ENCODE peak calls at places on chromosome 9, in nine cellular contexts. One of them, this sample, is unnamed.
A peak's percentile ranks its signal among the peaks of the same experiment; 100 is the strongest.

GRCh38 chr9:122912964-122913673 is at the start of gene ZBTB6:
- DNase-seq in gastrocnemius medialis: peak; percentile 73
- DNase-seq in GM06990: peak; percentile 91
- DNase-seq in brain microvascular endothelial cell: peak; percentile 79
- DNase-seq in OCI-LY7: peak; percentile 95
- DNase-seq in lower lobe of right lung: peak; percentile 71
- DNase-seq in astrocyte of the spinal cord: peak; percentile 90
- DNase-seq in mesendoderm: peak; percentile 95
- DNase-seq in spleen: peak; percentile 91
- DNase-seq in this sample: peak; percentile 56

GRCh38 chr9:137019891-137020683 is 8.0 kb downstream of the ABCA2 start:
- DNase-seq in mesendoderm: no peak
- DNase-seq in brain microvascular endothelial cell: no peak
- DNase-seq in gastrocnemius medialis: no peak
- DNase-seq in OCI-LY7: no peak
- DNase-seq in GM06990: no peak
- DNase-seq in lower lobe of right lung: no peak
- DNase-seq in astrocyte of the spinal cord: no peak
- DNase-seq in spleen: no peak
- DNase-seq in this sample: no peak

GRCh38 chr9:95516221-95516735 is 493 bp downstream of the PTCH1 start:
- DNase-seq in brain microvascular endothelial cell: no peak
- DNase-seq in GM06990: no peak
- DNase-seq in OCI-LY7: no peak
- DNase-seq in mesendoderm: no peak
- DNase-seq in lower lobe of right lung: no peak
- DNase-seq in spleen: no peak
- DNase-seq in gastrocnemius medialis: no peak
- DNase-seq in astrocyte of the spinal cord: no peak
- DNase-seq in this sample: no peak

GRCh38 chr9:119667163-119667562 is 297.9 kb upstream of the BRINP1 start:
- DNase-seq in GM06990: no peak
- DNase-seq in lower lobe of right lung: no peak
- DNase-seq in astrocyte of the spinal cord: no peak
- DNase-seq in gastrocnemius medialis: no peak
- DNase-seq in mesendoderm: peak; percentile 29
- DNase-seq in OCI-LY7: peak; percentile 1
- DNase-seq in brain microvascular endothelial cell: no peak
- DNase-seq in spleen: no peak
- DNase-seq in this sample: no peak

GRCh38 chr9:96048116-96048953 is 172.8 kb downstream of the ERCC6L2 start:
- DNase-seq in brain microvascular endothelial cell: no peak
- DNase-seq in astrocyte of the spinal cord: no peak
- DNase-seq in GM06990: no peak
- DNase-seq in spleen: peak; percentile 50
- DNase-seq in gastrocnemius medialis: no peak
- DNase-seq in OCI-LY7: no peak
- DNase-seq in lower lobe of right lung: no peak
- DNase-seq in mesendoderm: no peak
- DNase-seq in this sample: peak; percentile 19

GRCh38 chr9:99451121-99451606 is 229.1 kb downstream of the SEC61B start:
- DNase-seq in GM06990: no peak
- DNase-seq in astrocyte of the spinal cord: no peak
- DNase-seq in gastrocnemius medialis: peak; percentile 22
- DNase-seq in mesendoderm: peak; percentile 85
- DNase-seq in brain microvascular endothelial cell: no peak
- DNase-seq in lower lobe of right lung: no peak
- DNase-seq in OCI-LY7: no peak
- DNase-seq in spleen: no peak
- DNase-seq in this sample: no peak

GRCh38 chr9:36056896-36057295 is 20.2 kb downstream of the RECK start:
- DNase-seq in astrocyte of the spinal cord: no peak
- DNase-seq in OCI-LY7: no peak
- DNase-seq in gastrocnemius medialis: no peak
- DNase-seq in mesendoderm: no peak
- DNase-seq in lower lobe of right lung: no peak
- DNase-seq in spleen: no peak
- DNase-seq in brain microvascular endothelial cell: no peak
- DNase-seq in GM06990: no peak
- DNase-seq in this sample: no peak

GRCh38 chr9:38690574-38690973 is 29.4 kb downstream of the FAM240B start:
- DNase-seq in GM06990: no peak
- DNase-seq in spleen: no peak
- DNase-seq in lower lobe of right lung: no peak
- DNase-seq in brain microvascular endothelial cell: no peak
- DNase-seq in gastrocnemius medialis: no peak
- DNase-seq in astrocyte of the spinal cord: no peak
- DNase-seq in OCI-LY7: no peak
- DNase-seq in mesendoderm: peak; percentile 53
- DNase-seq in this sample: no peak

GRCh38 chr9:2039294-2040180 is 24.4 kb downstream of the SMARCA2 start:
- DNase-seq in astrocyte of the spinal cord: no peak
- DNase-seq in lower lobe of right lung: no peak
- DNase-seq in brain microvascular endothelial cell: no peak
- DNase-seq in OCI-LY7: no peak
- DNase-seq in spleen: no peak
- DNase-seq in gastrocnemius medialis: no peak
- DNase-seq in GM06990: no peak
- DNase-seq in mesendoderm: no peak
- DNase-seq in this sample: peak; percentile 70

GRCh38 chr9:27194401-27195091 is 85.5 kb downstream of the TEK start:
- DNase-seq in OCI-LY7: no peak
- DNase-seq in gastrocnemius medialis: no peak
- DNase-seq in astrocyte of the spinal cord: peak; percentile 91
- DNase-seq in lower lobe of right lung: no peak
- DNase-seq in spleen: no peak
- DNase-seq in GM06990: no peak
- DNase-seq in brain microvascular endothelial cell: peak; percentile 73
- DNase-seq in mesendoderm: peak; percentile 43
- DNase-seq in this sample: peak; percentile 44

GRCh38 chr9:125541840-125542243 is 165.2 kb downstream of the MAPKAP1 start:
- DNase-seq in GM06990: no peak
- DNase-seq in spleen: no peak
- DNase-seq in lower lobe of right lung: no peak
- DNase-seq in gastrocnemius medialis: no peak
- DNase-seq in brain microvascular endothelial cell: no peak
- DNase-seq in OCI-LY7: no peak
- DNase-seq in astrocyte of the spinal cord: peak; percentile 36
- DNase-seq in mesendoderm: no peak
- DNase-seq in this sample: no peak

GRCh38 chr9:88976186-88976887 is 14.9 kb upstream of the S1PR3 start:
- DNase-seq in mesendoderm: no peak
- DNase-seq in lower lobe of right lung: no peak
- DNase-seq in gastrocnemius medialis: no peak
- DNase-seq in brain microvascular endothelial cell: no peak
- DNase-seq in OCI-LY7: no peak
- DNase-seq in astrocyte of the spinal cord: no peak
- DNase-seq in spleen: no peak
- DNase-seq in GM06990: no peak
- DNase-seq in this sample: no peak

GRCh38 chr9:137303893-137304382 is 1.9 kb upstream of the NRARP start:
- DNase-seq in GM06990: peak; percentile 19
- DNase-seq in astrocyte of the spinal cord: no peak
- DNase-seq in brain microvascular endothelial cell: no peak
- DNase-seq in spleen: no peak
- DNase-seq in gastrocnemius medialis: no peak
- DNase-seq in lower lobe of right lung: no peak
- DNase-seq in mesendoderm: no peak
- DNase-seq in OCI-LY7: no peak
- DNase-seq in this sample: no peak

GRCh38 chr9:84953797-84954695 is 284.5 kb downstream of the NTRK2 start:
- DNase-seq in lower lobe of right lung: peak; percentile 75
- DNase-seq in astrocyte of the spinal cord: peak; percentile 60
- DNase-seq in brain microvascular endothelial cell: peak; percentile 34
- DNase-seq in mesendoderm: peak; percentile 81
- DNase-seq in spleen: peak; percentile 77
- DNase-seq in gastrocnemius medialis: peak; percentile 52
- DNase-seq in OCI-LY7: peak; percentile 32
- DNase-seq in GM06990: peak; percentile 34
- DNase-seq in this sample: no peak

GRCh38 chr9:115341401-115341800 is 223.4 kb upstream of the TNC start:
- DNase-seq in lower lobe of right lung: no peak
- DNase-seq in astrocyte of the spinal cord: no peak
- DNase-seq in gastrocnemius medialis: peak; percentile 13
- DNase-seq in spleen: no peak
- DNase-seq in mesendoderm: no peak
- DNase-seq in OCI-LY7: no peak
- DNase-seq in GM06990: no peak
- DNase-seq in brain microvascular endothelial cell: no peak
- DNase-seq in this sample: no peak

GRCh38 chr9:72930828-72931227 is 22.0 kb downstream of the ALDH1A1 start:
- DNase-seq in OCI-LY7: no peak
- DNase-seq in GM06990: no peak
- DNase-seq in brain microvascular endothelial cell: no peak
- DNase-seq in astrocyte of the spinal cord: no peak
- DNase-seq in gastrocnemius medialis: no peak
- DNase-seq in lower lobe of right lung: no peak
- DNase-seq in mesendoderm: peak; percentile 51
- DNase-seq in spleen: no peak
- DNase-seq in this sample: no peak

GRCh38 chr9:124906966-124907365 is 33.9 kb downstream of the GOLGA1 start:
- DNase-seq in lower lobe of right lung: no peak
- DNase-seq in mesendoderm: no peak
- DNase-seq in OCI-LY7: no peak
- DNase-seq in brain microvascular endothelial cell: peak; percentile 16
- DNase-seq in spleen: no peak
- DNase-seq in astrocyte of the spinal cord: no peak
- DNase-seq in GM06990: no peak
- DNase-seq in gastrocnemius medialis: no peak
- DNase-seq in this sample: no peak

GRCh38 chr9:110048976-110049698 is 158.8 kb downstream of the C9orf152 start:
- DNase-seq in OCI-LY7: peak; percentile 36
- DNase-seq in brain microvascular endothelial cell: no peak
- DNase-seq in spleen: peak; percentile 83
- DNase-seq in GM06990: peak; percentile 56
- DNase-seq in astrocyte of the spinal cord: peak; percentile 45
- DNase-seq in mesendoderm: peak; percentile 59
- DNase-seq in lower lobe of right lung: no peak
- DNase-seq in gastrocnemius medialis: no peak
- DNase-seq in this sample: no peak
- H3K4me3 ChIP-seq in OCI-LY7: peak overlapping the region; percentile 86
- H3K4me3 ChIP-seq in brain microvascular endothelial cell: peak overlapping the region; percentile 95
- H3K4me3 ChIP-seq in spleen: peak overlapping the region; percentile 54
- H3K4me3 ChIP-seq in GM06990: peak overlapping the region; percentile 81
- H3K4me3 ChIP-seq in astrocyte of the spinal cord: peak overlapping the region; percentile 96
- H3K4me3 ChIP-seq in mesendoderm: peak overlapping the region; percentile 71
- H3K4me3 ChIP-seq in lower lobe of right lung: peak overlapping the region; percentile 73
- H3K4me3 ChIP-seq in gastrocnemius medialis: peak overlapping the region; percentile 71
- H3K4me3 ChIP-seq in this sample: peak overlapping the region; percentile 98

GRCh38 chr9:131483319-131484050 is 19.2 kb upstream of the POMT1 start:
- DNase-seq in spleen: peak; percentile 39
- DNase-seq in brain microvascular endothelial cell: no peak
- DNase-seq in lower lobe of right lung: peak; percentile 23
- DNase-seq in mesendoderm: no peak
- DNase-seq in OCI-LY7: no peak
- DNase-seq in astrocyte of the spinal cord: no peak
- DNase-seq in GM06990: no peak
- DNase-seq in gastrocnemius medialis: peak; percentile 98
- DNase-seq in this sample: no peak

GRCh38 chr9:131484560-131485185 is 18.0 kb upstream of the POMT1 start:
- DNase-seq in spleen: peak; percentile 40
- DNase-seq in astrocyte of the spinal cord: no peak
- DNase-seq in lower lobe of right lung: peak; percentile 32
- DNase-seq in GM06990: no peak
- DNase-seq in gastrocnemius medialis: no peak
- DNase-seq in OCI-LY7: no peak
- DNase-seq in brain microvascular endothelial cell: no peak
- DNase-seq in mesendoderm: no peak
- DNase-seq in this sample: no peak

GRCh38 chr9:131482343-131483006 is 20.2 kb upstream of the POMT1 start:
- DNase-seq in mesendoderm: no peak
- DNase-seq in spleen: no peak
- DNase-seq in gastrocnemius medialis: no peak
- DNase-seq in OCI-LY7: no peak
- DNase-seq in GM06990: no peak
- DNase-seq in astrocyte of the spinal cord: no peak
- DNase-seq in lower lobe of right lung: peak; percentile 41
- DNase-seq in brain microvascular endothelial cell: no peak
- DNase-seq in this sample: no peak

GRCh38 chr9:131485206-131485605 is 17.5 kb upstream of the POMT1 start:
- DNase-seq in GM06990: no peak
- DNase-seq in brain microvascular endothelial cell: no peak
- DNase-seq in lower lobe of right lung: peak; percentile 33
- DNase-seq in astrocyte of the spinal cord: no peak
- DNase-seq in OCI-LY7: no peak
- DNase-seq in gastrocnemius medialis: no peak
- DNase-seq in mesendoderm: no peak
- DNase-seq in spleen: no peak
- DNase-seq in this sample: no peak

GRCh38 chr9:131484051-131484445 is 18.7 kb upstream of the POMT1 start:
- DNase-seq in gastrocnemius medialis: no peak
- DNase-seq in lower lobe of right lung: peak; percentile 10
- DNase-seq in brain microvascular endothelial cell: no peak
- DNase-seq in mesendoderm: no peak
- DNase-seq in GM06990: no peak
- DNase-seq in astrocyte of the spinal cord: no peak
- DNase-seq in OCI-LY7: no peak
- DNase-seq in spleen: peak; percentile 17
- DNase-seq in this sample: no peak
- H3K4me3 ChIP-seq in gastrocnemius medialis: no peak overlapping the region
- H3K4me3 ChIP-seq in lower lobe of right lung: no peak overlapping the region
- H3K4me3 ChIP-seq in brain microvascular endothelial cell: no peak overlapping the region
- H3K4me3 ChIP-seq in mesendoderm: no peak overlapping the region
- H3K4me3 ChIP-seq in GM06990: no peak overlapping the region
- H3K4me3 ChIP-seq in astrocyte of the spinal cord: no peak overlapping the region
- H3K4me3 ChIP-seq in OCI-LY7: no peak overlapping the region
- H3K4me3 ChIP-seq in spleen: no peak overlapping the region
- H3K4me3 ChIP-seq in this sample: no peak overlapping the region

GRCh38 chr9:103872811-103873210 is 221.3 kb upstream of the SMC2 start:
- DNase-seq in GM06990: no peak
- DNase-seq in gastrocnemius medialis: no peak
- DNase-seq in OCI-LY7: no peak
- DNase-seq in brain microvascular endothelial cell: no peak
- DNase-seq in spleen: no peak
- DNase-seq in lower lobe of right lung: no peak
- DNase-seq in mesendoderm: no peak
- DNase-seq in astrocyte of the spinal cord: no peak
- DNase-seq in this sample: no peak

DNA sequence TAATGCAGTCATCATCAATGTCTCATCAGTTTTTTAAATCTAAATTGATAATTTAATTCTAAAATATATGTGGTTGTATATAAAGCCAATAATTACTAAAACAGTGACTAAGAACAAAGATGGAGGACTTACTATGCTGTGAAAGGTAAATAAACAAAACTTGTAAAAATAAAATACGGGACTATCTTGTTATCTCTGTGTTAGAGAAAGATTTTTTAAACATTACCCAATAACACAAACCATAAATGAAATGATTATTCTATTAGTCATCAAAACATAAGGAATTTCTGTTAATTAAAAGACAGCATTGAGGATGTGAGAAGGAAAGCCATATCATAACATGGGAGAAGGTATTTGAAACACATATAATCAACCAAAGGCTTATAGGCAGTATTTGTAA is 226.2 kb upstream of the SMC2 start:
- DNase-seq in lower lobe of right lung: no peak
- DNase-seq in mesendoderm: no peak
- DNase-seq in OCI-LY7: no peak
- DNase-seq in GM06990: no peak
- DNase-seq in gastrocnemius medialis: no peak
- DNase-seq in astrocyte of the spinal cord: peak; percentile 0
- DNase-seq in spleen: no peak
- DNase-seq in brain microvascular endothelial cell: no peak
- DNase-seq in this sample: no peak
- H3K4me3 ChIP-seq in lower lobe of right lung: no peak overlapping the region
- H3K4me3 ChIP-seq in mesendoderm: no peak overlapping the region
- H3K4me3 ChIP-seq in OCI-LY7: no peak overlapping the region
- H3K4me3 ChIP-seq in GM06990: no peak overlapping the region
- H3K4me3 ChIP-seq in gastrocnemius medialis: no peak overlapping the region
- H3K4me3 ChIP-seq in astrocyte of the spinal cord: no peak overlapping the region
- H3K4me3 ChIP-seq in spleen: no peak overlapping the region
- H3K4me3 ChIP-seq in brain microvascular endothelial cell: no peak overlapping the region
- H3K4me3 ChIP-seq in this sample: no peak overlapping the region

GRCh38 chr9:107587175-107587963 is 97.8 kb upstream of the KLF4 start:
- DNase-seq in mesendoderm: no peak
- DNase-seq in GM06990: no peak
- DNase-seq in lower lobe of right lung: peak; percentile 67
- DNase-seq in astrocyte of the spinal cord: no peak
- DNase-seq in brain microvascular endothelial cell: no peak
- DNase-seq in OCI-LY7: no peak
- DNase-seq in spleen: peak; percentile 88
- DNase-seq in gastrocnemius medialis: no peak
- DNase-seq in this sample: no peak
- H3K4me3 ChIP-seq in mesendoderm: no peak overlapping the region
- H3K4me3 ChIP-seq in GM06990: no peak overlapping the region
- H3K4me3 ChIP-seq in lower lobe of right lung: peak overlapping the region; percentile 29
- H3K4me3 ChIP-seq in astrocyte of the spinal cord: no peak overlapping the region
- H3K4me3 ChIP-seq in brain microvascular endothelial cell: no peak overlapping the region
- H3K4me3 ChIP-seq in OCI-LY7: no peak overlapping the region
- H3K4me3 ChIP-seq in spleen: no peak overlapping the region
- H3K4me3 ChIP-seq in gastrocnemius medialis: peak overlapping the region; percentile 13
- H3K4me3 ChIP-seq in this sample: peak overlapping the region; percentile 47